ENCODE peak calls at places on chromosomes 13 and 19, in seven cellular contexts. M is H1, L is neuronal stem cell, Q is IMR-90, U is mesenchymal stem cell, K is mesendoderm, B is H9. H is an unnamed sample.

GRCh38 chr19:3440082-3440481 is 40.2 kb downstream of the SMIM24 start:
- DNase-seq in Q (no peak), B (peak), M (no peak), U (no peak), L (no peak), K (peak), H (peak)

GRCh38 chr13:26202365-26202972 is 19.6 kb downstream of the RNF6 start:
- DNase-seq in B (no peak), L (no peak), M (no peak), Q (peak), U (peak), K (no peak), H (no peak)

GRCh38 chr19:3606174-3606689 is 443 bp downstream of the TBXA2R start:
- DNase-seq in U (no peak), L (no peak), M (no peak), K (peak), Q (no peak), B (peak), H (no peak)

GRCh38 chr19:16325671-16326400 is 1.2 kb downstream of the KLF2 start:
- DNase-seq in K (peak), Q (no peak), L (peak), B (peak), M (no peak), U (no peak), H (peak)

GRCh38 chr19:13002970-13003540 is 7.8 kb downstream of the NFIX start:
- DNase-seq in M (no peak), Q (no peak), K (no peak), L (no peak), B (no peak), U (no peak), H (no peak)

GRCh38 chr13:19601749-19602725 is 31.4 kb upstream of the MPHOSPH8 start:
- DNase-seq in B (peak), K (peak), M (peak), Q (peak), L (peak), U (peak), H (peak)

GRCh38 chr19:13098291-13099072 is 4.2 kb downstream of the LYL1 start:
- DNase-seq in L (no peak), Q (no peak), M (no peak), K (peak), B (peak), U (peak), H (no peak)

GRCh38 chr13:94400874-94401273 is 78.6 kb downstream of the DCT start:
- DNase-seq in M (no peak), Q (no peak), L (no peak), U (no peak), K (no peak), B (no peak), H (no peak)

GRCh38 chr19:17170538-17171297 is 44.4 kb upstream of the USE1 start:
- DNase-seq in K (no peak), L (no peak), B (no peak), M (no peak), U (peak), Q (no peak), H (peak)

DNA sequence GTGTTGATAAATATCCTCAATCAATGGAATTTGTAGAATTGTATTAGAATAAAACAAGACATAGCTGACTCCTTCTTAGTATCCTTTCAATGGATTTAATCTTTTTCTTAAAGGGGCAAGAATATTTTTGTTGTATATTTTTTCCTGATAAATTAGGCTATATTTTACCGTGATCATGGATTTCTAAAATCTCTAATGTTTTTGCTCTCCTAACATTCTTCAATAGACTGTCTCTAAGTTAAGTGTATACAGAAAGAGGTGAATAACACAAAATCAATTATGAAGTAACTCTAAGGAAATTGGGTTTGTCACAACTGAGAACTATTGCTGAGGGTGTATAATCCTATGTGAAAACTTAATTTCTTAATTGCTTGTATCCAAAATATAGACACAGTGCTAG is at the start of gene OR7E24:
- DNase-seq in M (no peak), L (no peak), Q (no peak), U (no peak), B (no peak), K (no peak), H (no peak)
- H3K4ac ChIP-seq in M (no peak), L (no peak), Q (no peak), U (no peak), B (no peak), K (no peak), H (no peak)

GRCh38 chr19:19499272-19499995 is 15.9 kb downstream of the TSSK6 start:
- DNase-seq in B (no peak), Q (no peak), U (no peak), K (no peak), M (no peak), L (no peak), H (no peak)
- H3K4ac ChIP-seq in B (no peak), Q (no peak), U (no peak), K (no peak), M (no peak), L (no peak), H (no peak)

DNA sequence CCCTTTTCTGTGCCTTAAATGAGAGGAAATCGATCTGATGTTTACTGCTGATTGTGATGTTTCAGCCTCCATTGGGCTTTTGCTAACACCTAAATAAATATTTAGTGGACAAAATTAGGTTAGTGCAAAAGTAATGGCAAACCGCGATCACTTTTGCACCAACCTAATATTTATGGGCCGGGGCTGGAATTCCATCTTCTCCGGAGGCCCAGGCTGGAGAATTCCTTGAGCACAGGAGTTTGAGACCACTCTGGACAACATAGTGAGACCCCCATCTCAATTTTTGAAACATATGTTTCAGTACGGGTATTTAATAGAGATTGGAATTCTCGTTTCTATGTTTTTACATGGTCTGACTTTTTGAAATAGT is 603 bp downstream of the ZNF880 start:
- DNase-seq in K (no peak), L (no peak), U (no peak), Q (no peak), B (no peak), M (no peak), H (no peak)
- H3K4ac ChIP-seq in K (peak), L (no peak), U (peak), Q (peak), B (peak), M (no peak), H (peak)

GRCh38 chr13:24075137-24075975 is 85.2 kb upstream of the SPATA13 start:
- DNase-seq in U (no peak), B (no peak), M (no peak), K (no peak), Q (no peak), L (no peak), H (no peak)
- H3K4ac ChIP-seq in U (no peak), B (no peak), M (no peak), K (no peak), Q (no peak), L (no peak), H (no peak)

GRCh38 chr13:40706439-40706838 is 40.0 kb upstream of the FOXO1 start:
- DNase-seq in L (no peak), M (no peak), K (no peak), B (no peak), U (no peak), Q (no peak), H (no peak)
- H3K4ac ChIP-seq in L (no peak), M (no peak), K (no peak), B (no peak), U (no peak), Q (no peak), H (no peak)

DNA sequence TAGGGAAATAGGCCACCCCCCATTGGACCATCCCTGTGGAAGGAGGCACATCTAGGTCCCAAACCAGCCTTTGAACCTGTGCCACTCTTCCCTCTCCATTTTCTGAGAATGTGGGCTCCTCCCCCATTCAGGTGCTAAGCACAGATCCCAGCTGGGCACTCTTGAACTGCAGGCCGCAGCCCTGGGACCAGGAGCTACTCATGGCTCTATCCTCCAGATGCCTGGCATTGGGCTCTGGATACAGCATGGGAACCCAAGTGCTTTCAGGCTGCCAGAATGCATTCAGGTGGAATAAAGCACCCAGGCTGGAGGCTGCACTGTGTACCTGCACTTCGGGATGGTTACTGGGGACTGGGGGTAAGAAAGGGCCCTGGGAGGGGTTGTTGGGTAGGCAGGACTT is 1372.3 kb upstream of the SPRY2 start:
- DNase-seq in B (no peak), M (no peak), K (no peak), Q (no peak), L (no peak), U (no peak), H (no peak)
- H3K4ac ChIP-seq in B (no peak), M (no peak), K (no peak), Q (no peak), L (no peak), U (no peak), H (no peak)

GRCh38 chr13:27481766-27482165 is 31.4 kb upstream of the MTIF3 start:
- DNase-seq in L (peak), K (peak), B (peak), U (peak), Q (peak), M (peak), H (peak)
- H3K4ac ChIP-seq in L (no peak), K (no peak), B (no peak), U (no peak), Q (no peak), M (no peak), H (no peak)

DNA sequence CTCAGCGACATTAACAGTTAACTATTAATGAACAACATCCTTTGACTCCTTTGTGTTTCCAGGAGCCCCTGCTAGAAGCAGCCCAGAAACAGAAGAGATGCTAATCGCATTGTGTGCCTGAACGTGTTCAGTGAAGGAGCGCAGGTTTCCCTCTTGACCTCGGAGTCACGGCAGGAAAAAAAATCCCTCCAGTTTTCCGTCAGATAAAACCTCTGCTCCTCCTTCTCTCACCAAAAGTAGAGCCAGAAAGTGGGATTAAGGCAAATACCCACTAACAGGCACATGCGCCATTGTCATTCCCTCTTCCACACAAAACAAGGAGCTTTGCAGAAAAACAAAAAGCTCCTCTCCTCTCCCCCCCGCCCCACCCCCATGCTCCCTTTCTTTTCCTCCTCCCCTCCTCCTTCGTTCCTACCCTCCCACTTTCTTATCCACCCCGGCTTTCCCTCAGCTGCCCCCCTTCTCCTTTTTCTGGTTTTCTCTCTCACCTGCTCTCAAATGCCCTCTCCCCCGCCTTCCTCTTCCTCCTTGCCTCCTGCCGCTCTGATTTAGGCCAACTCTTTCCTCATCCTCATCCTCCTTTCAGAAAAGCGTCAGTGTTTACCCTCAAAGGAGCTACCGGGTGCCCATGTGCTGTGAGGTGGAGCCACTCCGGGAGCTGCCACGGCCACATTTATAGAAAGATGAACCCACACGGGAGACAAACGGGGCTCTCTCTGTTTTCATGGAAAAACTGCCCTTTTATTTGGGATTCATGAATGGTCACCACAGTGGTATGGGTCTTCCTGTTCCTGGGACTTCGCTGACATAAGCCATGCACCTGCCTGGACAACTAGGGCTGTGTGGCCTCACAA is 224.5 kb downstream of the ZIC5 start:
- DNase-seq in M (peak), Q (no peak), L (peak), B (peak), K (no peak), U (no peak), H (no peak)
- H3K4ac ChIP-seq in M (peak), Q (no peak), L (no peak), B (no peak), K (no peak), U (no peak), H (no peak)